ENCODE peak calls at places on chromosomes 12 and 14, in six cellular contexts. A, U, M, I, G and Y are unnamed samples. For H3K36me3, the result is how much of the 10 kb centered on the place peaks cover.

GRCh38 chr12:52975820-52976573 is 27.1 kb downstream of the KRT18 start:
- DNase-seq in A (no peak), G (no peak), I (no peak), M (no peak), U (no peak), Y (peak)

GRCh38 chr12:45483571-45483970 is 245.9 kb upstream of the ARID2 start:
- DNase-seq in I (no peak), U (peak), M (peak), A (peak), G (no peak), Y (no peak)

GRCh38 chr12:132695431-132695830 is 8.0 kb downstream of the PXMP2 start:
- DNase-seq in I (no peak), A (no peak), G (no peak), U (peak), M (no peak), Y (no peak)

GRCh38 chr12:48003226-48004038 is 844 bp downstream of the COL2A1 start:
- DNase-seq in I (no peak), G (no peak), A (no peak), M (no peak), U (no peak), Y (peak)

GRCh38 chr12:32478858-32479257 is 79.5 kb downstream of the FGD4 start:
- DNase-seq in A (no peak), M (no peak), I (no peak), G (no peak), U (no peak), Y (no peak)

GRCh38 chr12:119157528-119157927 is 21.2 kb upstream of the HSPB8 start:
- DNase-seq in A (no peak), G (no peak), M (no peak), U (peak), I (no peak), Y (no peak)

GRCh38 chr12:53219116-53219955 is 12.3 kb upstream of the ITGB7 start:
- DNase-seq in I (peak), A (no peak), M (no peak), U (peak), G (no peak), Y (peak)

GRCh38 chr14:99706121-99706900 is 22.2 kb downstream of the CYP46A1 start:
- DNase-seq in A (no peak), I (no peak), M (no peak), G (no peak), U (no peak), Y (no peak)

GRCh38 chr14:28308727-28309126 is 457.9 kb upstream of the FOXG1 start:
- DNase-seq in A (no peak), M (no peak), I (no peak), G (no peak), U (no peak), Y (no peak)

GRCh38 chr12:45050751-45051489 is at the start of gene DBX2:
- DNase-seq in I (no peak), M (no peak), G (no peak), A (no peak), U (no peak), Y (no peak)

GRCh38 chr12:2101798-2102197 is 49.0 kb downstream of the CACNA1C start:
- DNase-seq in G (no peak), U (no peak), A (no peak), I (no peak), M (no peak), Y (no peak)

GRCh38 chr12:38906482-38907170 is 1.2 kb upstream of the CPNE8 start:
- DNase-seq in U (peak), A (peak), M (peak), G (peak), I (peak), Y (peak)

GRCh38 chr12:51424662-51425539 is at the start of gene SLC4A8:
- DNase-seq in I (peak), U (peak), G (peak), M (peak), A (peak), Y (peak)

GRCh38 chr12:89863968-89864367 is 155.3 kb upstream of the ATP2B1 start:
- DNase-seq in G (no peak), U (no peak), M (no peak), I (no peak), A (no peak), Y (no peak)

GRCh38 chr12:56116267-56117081 is at the start of gene RPL41:
- DNase-seq in G (peak), U (peak), M (peak), I (peak), A (peak), Y (peak)
- H3K36me3 ChIP-seq in G (under half), U (under half), M (under half), I (under half), A (under half), Y (under half)

DNA sequence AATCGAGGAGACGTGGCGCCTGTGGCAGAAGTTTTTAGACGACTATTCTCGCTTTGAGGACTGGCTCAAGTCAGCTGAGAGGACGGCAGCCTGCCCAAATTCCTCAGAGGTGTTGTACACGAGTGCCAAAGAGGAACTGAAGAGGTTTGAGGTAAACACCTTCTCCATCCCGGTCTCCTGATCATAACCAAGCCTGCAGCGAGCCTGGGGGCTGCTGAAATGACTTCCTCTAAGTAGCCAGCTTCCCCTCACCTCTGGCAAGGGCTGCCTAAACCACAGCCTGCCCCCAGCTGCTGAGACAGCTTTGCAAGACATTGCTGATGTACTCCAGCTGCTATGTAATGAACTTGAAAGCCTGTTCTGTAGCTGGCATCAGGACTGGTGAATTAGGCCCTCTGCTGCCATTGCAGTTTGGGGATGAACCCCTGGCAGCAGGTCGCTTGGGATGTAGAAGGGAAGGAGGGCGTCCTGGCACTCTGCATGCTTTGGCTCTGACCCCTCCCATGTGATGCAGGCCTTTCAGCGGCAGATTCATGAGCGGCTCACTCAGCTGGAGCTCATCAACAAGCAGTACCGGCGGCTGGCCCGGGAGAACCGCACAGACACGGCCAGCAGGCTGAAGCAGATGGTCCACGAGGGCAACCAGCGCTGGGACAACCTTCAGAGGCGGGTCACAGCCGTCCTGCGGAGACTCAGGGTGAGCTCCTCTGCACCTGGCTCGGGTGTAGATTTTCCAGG is 84.6 kb downstream of the ESR2 start:
- DNase-seq in G (no peak), U (peak), I (no peak), A (peak), M (no peak), Y (no peak)
- H3K36me3 ChIP-seq in G (under half), U (under half), I (half or more), A (under half), M (half or more), Y (under half)

DNA sequence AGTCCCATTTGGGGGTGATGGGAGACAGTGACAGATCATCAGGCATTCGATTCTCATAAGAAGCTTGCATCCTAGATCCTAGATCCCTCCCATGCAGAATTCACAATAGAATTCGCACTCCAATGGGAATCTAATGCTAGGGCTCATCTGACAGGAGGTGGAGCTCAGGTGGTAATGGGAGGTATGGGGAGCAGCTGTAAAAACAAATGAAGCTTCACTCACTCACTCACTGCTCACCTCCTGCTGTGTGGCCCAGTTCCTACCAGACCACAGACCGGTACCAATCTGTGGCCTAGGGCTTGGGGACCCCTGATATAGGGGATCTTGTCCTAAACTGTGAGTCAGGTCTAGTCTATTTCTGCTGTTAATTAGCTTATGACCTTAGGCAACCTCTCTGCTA is 40.1 kb upstream of the EPS8 start:
- DNase-seq in M (no peak), A (no peak), U (no peak), G (no peak), I (no peak), Y (no peak)
- H3K36me3 ChIP-seq in M (under half), A (under half), U (under half), G (under half), I (under half), Y (under half)

DNA sequence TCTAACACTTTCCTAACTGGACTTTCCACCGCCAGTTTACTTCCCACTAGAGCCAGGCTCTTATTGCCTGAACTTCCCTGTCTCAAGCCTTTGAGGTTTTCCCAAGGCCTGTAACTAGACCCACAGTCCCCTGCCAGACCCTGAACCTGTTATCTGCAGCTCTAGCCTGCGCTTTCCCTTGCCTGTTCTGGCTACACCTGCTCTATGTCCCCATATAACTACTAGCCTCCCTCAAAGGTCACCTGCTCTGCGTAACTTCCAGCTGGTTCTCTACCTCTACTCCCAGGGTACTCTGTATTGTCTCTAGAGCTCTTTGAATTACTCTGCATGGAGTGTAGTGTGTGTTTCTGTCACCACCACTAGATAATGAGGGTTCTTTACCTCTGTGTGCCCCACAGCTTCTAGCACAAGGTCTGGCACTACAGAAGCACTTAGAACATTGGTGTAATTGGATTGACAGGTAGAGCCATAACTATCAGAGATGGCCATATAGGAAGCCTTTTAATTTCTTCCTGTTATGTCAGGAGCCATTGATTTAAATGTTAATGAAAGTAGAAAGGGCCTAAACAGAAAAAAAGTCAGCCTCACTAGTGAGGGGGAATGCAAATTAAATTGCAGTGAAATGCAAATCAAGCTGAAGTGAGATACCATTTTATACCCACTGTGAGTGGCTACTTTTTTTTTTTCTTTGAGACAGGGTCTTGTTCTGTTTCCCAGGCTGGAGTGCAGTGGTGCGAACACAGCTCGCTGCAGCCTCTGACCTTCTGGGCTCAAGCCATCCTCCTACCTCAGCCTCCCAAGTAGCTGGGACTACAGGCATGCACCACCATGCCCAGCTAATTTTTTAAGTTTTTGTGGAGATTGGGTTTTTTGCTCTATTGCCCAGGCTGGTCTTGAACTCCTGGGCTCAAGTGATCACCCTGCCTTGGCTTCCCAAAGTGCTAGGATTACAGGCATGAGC is 47.8 kb downstream of the EID3 start:
- DNase-seq in G (no peak), M (no peak), I (no peak), A (no peak), U (no peak), Y (no peak)
- H3K36me3 ChIP-seq in G (under half), M (half or more), I (under half), A (under half), U (under half), Y (half or more)

GRCh38 chr14:21075719-21076437 is 5.8 kb downstream of the ARHGEF40 start:
- DNase-seq in A (no peak), G (no peak), I (no peak), U (no peak), M (no peak), Y (no peak)
- H3K36me3 ChIP-seq in A (under half), G (under half), I (under half), U (under half), M (under half), Y (under half)